ENCODE peak calls at places on chromosomes 7 and 10, in seven cellular contexts. Y is GM06990, T is lung microvascular endothelial cell, M is iPS-NIHi11, Q is frontal cortex, L is KBM-7, E is Panc1. H is an unnamed sample.

GRCh38 chr10:99870051-99870730 is 87.8 kb downstream of the ABCC2 start:
- DNase-seq in Y (peak), T (no peak), M (no peak), Q (no peak), L (peak), E (no peak), H (no peak)

GRCh38 chr10:19775286-19775685 is 40.9 kb upstream of the PLXDC2 start:
- DNase-seq in Y (no peak), T (no peak), M (no peak), Q (no peak), L (peak), E (no peak), H (peak)

GRCh38 chr7:147639037-147639436 is 951.5 kb upstream of the C7orf33 start:
- DNase-seq in Y (no peak), T (no peak), M (peak), Q (no peak), L (no peak), E (no peak), H (peak)

GRCh38 chr7:48411619-48412018 is 240.4 kb downstream of the ABCA13 start:
- DNase-seq in Y (no peak), T (no peak), M (no peak), Q (no peak), L (no peak), E (no peak), H (no peak)

GRCh38 chr7:108440613-108441012 is 15.6 kb downstream of the NRCAM start:
- DNase-seq in Y (no peak), T (no peak), M (no peak), Q (no peak), L (no peak), E (no peak), H (no peak)

GRCh38 chr10:122854648-122855047 is 9.0 kb upstream of the CUZD1 start:
- DNase-seq in Y (no peak), T (peak), M (no peak), Q (no peak), L (no peak), E (peak), H (peak)

GRCh38 chr7:45582136-45582742 is 8.1 kb downstream of the ADCY1 start:
- DNase-seq in Y (no peak), T (no peak), M (peak), Q (no peak), L (no peak), E (no peak), H (no peak)

GRCh38 chr7:47792521-47793121 is 155.6 kb downstream of the PKD1L1 start:
- DNase-seq in Y (no peak), T (peak), M (peak), Q (no peak), L (peak), E (no peak), H (peak)

GRCh38 chr7:157438121-157439025 is 101.6 kb downstream of the DNAJB6 start:
- DNase-seq in Y (no peak), T (no peak), M (no peak), Q (no peak), L (no peak), E (no peak), H (no peak)

GRCh38 chr10:78744521-78745090 is 324.2 kb upstream of the ZMIZ1 start:
- DNase-seq in Y (no peak), T (peak), M (peak), Q (no peak), L (no peak), E (no peak), H (no peak)

GRCh38 chr10:117162093-117163021 is 24.3 kb upstream of the VAX1 start:
- DNase-seq in Y (no peak), T (no peak), M (peak), Q (no peak), L (no peak), E (no peak), H (peak)

GRCh38 chr10:6491841-6492609 is 88.1 kb downstream of the PRKCQ start:
- DNase-seq in Y (no peak), T (no peak), M (no peak), Q (no peak), L (no peak), E (no peak), H (peak)

GRCh38 chr10:74289172-74289571 is 138.2 kb downstream of the ADK start:
- DNase-seq in Y (no peak), T (no peak), M (no peak), Q (no peak), L (no peak), E (no peak), H (no peak)

GRCh38 chr10:61503051-61503450 is 49.9 kb upstream of the TMEM26 start:
- DNase-seq in Y (no peak), T (peak), M (no peak), Q (no peak), L (no peak), E (no peak), H (no peak)

GRCh38 chr7:11236680-11237079 is 263.0 kb downstream of the PHF14 start:
- DNase-seq in Y (no peak), T (no peak), M (no peak), Q (no peak), L (no peak), E (no peak), H (no peak)

GRCh38 chr10:99339563-99340047 is 10.4 kb downstream of the CNNM1 start:
- DNase-seq in Y (no peak), T (no peak), M (no peak), Q (no peak), L (no peak), E (no peak), H (no peak)

GRCh38 chr10:21523557-21524008 is 1.9 kb downstream of the SKIDA1 start:
- DNase-seq in Y (no peak), T (no peak), M (no peak), Q (no peak), L (peak), E (no peak), H (peak)

GRCh38 chr10:3803295-3803883 is 18.4 kb upstream of the KLF6 start:
- DNase-seq in Y (no peak), T (peak), M (no peak), Q (no peak), L (peak), E (no peak), H (peak)

GRCh38 chr7:39888171-39888853 is 61.7 kb upstream of the CDK13 start:
- DNase-seq in Y (no peak), T (no peak), M (no peak), Q (no peak), L (no peak), E (no peak), H (no peak)

GRCh38 chr7:117872565-117873055 is 631 bp downstream of the CTTNBP2 start:
- DNase-seq in Y (no peak), T (no peak), M (peak), Q (peak), L (peak), E (no peak), H (peak)

GRCh38 chr7:111639894-111640293 is 77.6 kb upstream of the IMMP2L start:
- DNase-seq in Y (no peak), T (no peak), M (no peak), Q (no peak), L (no peak), E (no peak), H (no peak)

GRCh38 chr10:97428572-97428981 is 2.6 kb downstream of the PGAM1 start:
- DNase-seq in Y (no peak), T (peak), M (no peak), Q (no peak), L (peak), E (no peak), H (no peak)

GRCh38 chr7:134460000-134460399 is 1.1 kb upstream of the AKR1B1 start:
- DNase-seq in Y (no peak), T (no peak), M (no peak), Q (no peak), L (no peak), E (no peak), H (no peak)

GRCh38 chr7:156802214-156802613 is 90.8 kb downstream of the LMBR1 start:
- DNase-seq in Y (no peak), T (no peak), M (no peak), Q (no peak), L (no peak), E (no peak), H (no peak)

GRCh38 chr10:972763-973162 is 15.5 kb upstream of the GTPBP4 start:
- DNase-seq in Y (no peak), T (no peak), M (no peak), Q (no peak), L (no peak), E (no peak), H (no peak)

GRCh38 chr10:6383099-6383812 is 180.5 kb downstream of the PFKFB3 start:
- DNase-seq in Y (no peak), T (peak), M (no peak), Q (peak), L (no peak), E (no peak), H (no peak)

GRCh38 chr7:5678295-5679046 is 103.0 kb downstream of the RNF216 start:
- DNase-seq in Y (no peak), T (no peak), M (no peak), Q (no peak), L (no peak), E (no peak), H (no peak)

GRCh38 chr10:14008648-14009072 is 322.1 kb downstream of the FRMD4A start:
- DNase-seq in Y (no peak), T (no peak), M (no peak), Q (no peak), L (no peak), E (no peak), H (no peak)

GRCh38 chr10:127163632-127164031 is 32.8 kb downstream of the INSYN2A start:
- DNase-seq in Y (no peak), T (peak), M (no peak), Q (no peak), L (no peak), E (no peak), H (no peak)

GRCh38 chr7:101857358-101857794 is 40.0 kb downstream of the CUX1 start:
- DNase-seq in Y (no peak), T (no peak), M (no peak), Q (no peak), L (no peak), E (no peak), H (no peak)

GRCh38 chr10:45463244-45464116 is 89.5 kb downstream of the ALOX5 start:
- DNase-seq in Y (no peak), T (no peak), M (no peak), Q (no peak), L (no peak), E (no peak), H (no peak)

GRCh38 chr10:66671064-66671463 is 254.8 kb upstream of the LRRTM3 start:
- DNase-seq in Y (no peak), T (no peak), M (no peak), Q (no peak), L (no peak), E (no peak), H (no peak)

GRCh38 chr7:55133630-55134392 is 115.0 kb downstream of the EGFR start:
- DNase-seq in Y (no peak), T (peak), M (no peak), Q (no peak), L (no peak), E (peak), H (no peak)

GRCh38 chr7:129471402-129471827 is 30.9 kb upstream of the SMKR1 start:
- DNase-seq in Y (no peak), T (no peak), M (no peak), Q (no peak), L (no peak), E (peak), H (no peak)